ENCODE peak calls at places on chromosomes 16 and 17, in nine cellular contexts. One of them, this sample, is unnamed.

GRCh38 chr17:9942885-9943284 is 37.8 kb upstream of the RCVRN start:
- DNase-seq in hypothalamus: no peak
- DNase-seq in lower leg skin: no peak
- DNase-seq in cerebellum: no peak
- DNase-seq in activated CD8-positive, alpha-beta T cell treated with anti-CD3 and anti-CD28 coated beads, Interleukin-2, amount 10 ng/mL, durations not matched to agents 7 days and 5 days: no peak
- DNase-seq in neural crest cell: no peak
- DNase-seq in ACHN: no peak
- DNase-seq in NCI-H1105: no peak
- DNase-seq in activated T-helper 1 cell treated with anti-CD3 and anti-CD28 coated beads, Interleukin-12 subunit alpha, Interleukin-12 subunit beta, Interleukin-2, Interleukin-4 antibody, amounts not matched to agents 30 ng/mL and 10 ng/mL and 1 ng/mL, durations not matched to agents 14 hours and 24 hours and 36 hours: no peak
- DNase-seq in this sample: no peak

GRCh38 chr17:57086069-57086930 is 1.3 kb downstream of the AKAP1 start:
- DNase-seq in hypothalamus: no peak
- DNase-seq in lower leg skin: peak
- DNase-seq in cerebellum: no peak
- DNase-seq in activated CD8-positive, alpha-beta T cell treated with anti-CD3 and anti-CD28 coated beads, Interleukin-2, amount 10 ng/mL, durations not matched to agents 7 days and 5 days: peak
- DNase-seq in neural crest cell: peak
- DNase-seq in ACHN: peak
- DNase-seq in NCI-H1105: peak
- DNase-seq in activated T-helper 1 cell treated with anti-CD3 and anti-CD28 coated beads, Interleukin-12 subunit alpha, Interleukin-12 subunit beta, Interleukin-2, Interleukin-4 antibody, amounts not matched to agents 30 ng/mL and 10 ng/mL and 1 ng/mL, durations not matched to agents 14 hours and 24 hours and 36 hours: peak
- DNase-seq in this sample: peak

GRCh38 chr17:34670618-34671017 is 91.2 kb downstream of the TMEM132E start:
- DNase-seq in hypothalamus: no peak
- DNase-seq in lower leg skin: no peak
- DNase-seq in cerebellum: no peak
- DNase-seq in activated CD8-positive, alpha-beta T cell treated with anti-CD3 and anti-CD28 coated beads, Interleukin-2, amount 10 ng/mL, durations not matched to agents 7 days and 5 days: no peak
- DNase-seq in neural crest cell: no peak
- DNase-seq in ACHN: no peak
- DNase-seq in NCI-H1105: no peak
- DNase-seq in activated T-helper 1 cell treated with anti-CD3 and anti-CD28 coated beads, Interleukin-12 subunit alpha, Interleukin-12 subunit beta, Interleukin-2, Interleukin-4 antibody, amounts not matched to agents 30 ng/mL and 10 ng/mL and 1 ng/mL, durations not matched to agents 14 hours and 24 hours and 36 hours: no peak
- DNase-seq in this sample: no peak

GRCh38 chr16:63080736-63081135 is 1044.5 kb upstream of the CDH8 start:
- DNase-seq in hypothalamus: no peak
- DNase-seq in lower leg skin: no peak
- DNase-seq in cerebellum: no peak
- DNase-seq in activated CD8-positive, alpha-beta T cell treated with anti-CD3 and anti-CD28 coated beads, Interleukin-2, amount 10 ng/mL, durations not matched to agents 7 days and 5 days: no peak
- DNase-seq in neural crest cell: no peak
- DNase-seq in ACHN: no peak
- DNase-seq in NCI-H1105: no peak
- DNase-seq in activated T-helper 1 cell treated with anti-CD3 and anti-CD28 coated beads, Interleukin-12 subunit alpha, Interleukin-12 subunit beta, Interleukin-2, Interleukin-4 antibody, amounts not matched to agents 30 ng/mL and 10 ng/mL and 1 ng/mL, durations not matched to agents 14 hours and 24 hours and 36 hours: no peak
- DNase-seq in this sample: no peak

GRCh38 chr16:57645691-57646387 is 17.4 kb downstream of the ADGRG1 start:
- DNase-seq in hypothalamus: no peak
- DNase-seq in lower leg skin: no peak
- DNase-seq in cerebellum: no peak
- DNase-seq in activated CD8-positive, alpha-beta T cell treated with anti-CD3 and anti-CD28 coated beads, Interleukin-2, amount 10 ng/mL, durations not matched to agents 7 days and 5 days: no peak
- DNase-seq in neural crest cell: no peak
- DNase-seq in ACHN: peak
- DNase-seq in NCI-H1105: no peak
- DNase-seq in activated T-helper 1 cell treated with anti-CD3 and anti-CD28 coated beads, Interleukin-12 subunit alpha, Interleukin-12 subunit beta, Interleukin-2, Interleukin-4 antibody, amounts not matched to agents 30 ng/mL and 10 ng/mL and 1 ng/mL, durations not matched to agents 14 hours and 24 hours and 36 hours: no peak
- DNase-seq in this sample: no peak

GRCh38 chr17:67245694-67246397 is 850 bp upstream of the HELZ start:
- DNase-seq in hypothalamus: no peak
- DNase-seq in lower leg skin: no peak
- DNase-seq in cerebellum: no peak
- DNase-seq in activated CD8-positive, alpha-beta T cell treated with anti-CD3 and anti-CD28 coated beads, Interleukin-2, amount 10 ng/mL, durations not matched to agents 7 days and 5 days: peak
- DNase-seq in neural crest cell: peak
- DNase-seq in ACHN: peak
- DNase-seq in NCI-H1105: peak
- DNase-seq in activated T-helper 1 cell treated with anti-CD3 and anti-CD28 coated beads, Interleukin-12 subunit alpha, Interleukin-12 subunit beta, Interleukin-2, Interleukin-4 antibody, amounts not matched to agents 30 ng/mL and 10 ng/mL and 1 ng/mL, durations not matched to agents 14 hours and 24 hours and 36 hours: peak
- DNase-seq in this sample: no peak

GRCh38 chr17:34782271-34782670 is 179.0 kb downstream of the CCT6B start:
- DNase-seq in hypothalamus: no peak
- DNase-seq in lower leg skin: no peak
- DNase-seq in cerebellum: no peak
- DNase-seq in activated CD8-positive, alpha-beta T cell treated with anti-CD3 and anti-CD28 coated beads, Interleukin-2, amount 10 ng/mL, durations not matched to agents 7 days and 5 days: no peak
- DNase-seq in neural crest cell: no peak
- DNase-seq in ACHN: no peak
- DNase-seq in NCI-H1105: no peak
- DNase-seq in activated T-helper 1 cell treated with anti-CD3 and anti-CD28 coated beads, Interleukin-12 subunit alpha, Interleukin-12 subunit beta, Interleukin-2, Interleukin-4 antibody, amounts not matched to agents 30 ng/mL and 10 ng/mL and 1 ng/mL, durations not matched to agents 14 hours and 24 hours and 36 hours: no peak
- DNase-seq in this sample: no peak

GRCh38 chr17:19979917-19980770 is 2.5 kb upstream of the AKAP10 start:
- DNase-seq in hypothalamus: no peak
- DNase-seq in lower leg skin: no peak
- DNase-seq in cerebellum: no peak
- DNase-seq in activated CD8-positive, alpha-beta T cell treated with anti-CD3 and anti-CD28 coated beads, Interleukin-2, amount 10 ng/mL, durations not matched to agents 7 days and 5 days: no peak
- DNase-seq in neural crest cell: no peak
- DNase-seq in ACHN: no peak
- DNase-seq in NCI-H1105: no peak
- DNase-seq in activated T-helper 1 cell treated with anti-CD3 and anti-CD28 coated beads, Interleukin-12 subunit alpha, Interleukin-12 subunit beta, Interleukin-2, Interleukin-4 antibody, amounts not matched to agents 30 ng/mL and 10 ng/mL and 1 ng/mL, durations not matched to agents 14 hours and 24 hours and 36 hours: no peak
- DNase-seq in this sample: peak

GRCh38 chr16:57502048-57502775 is 15.9 kb upstream of the DOK4 start:
- DNase-seq in hypothalamus: no peak
- DNase-seq in lower leg skin: no peak
- DNase-seq in cerebellum: no peak
- DNase-seq in activated CD8-positive, alpha-beta T cell treated with anti-CD3 and anti-CD28 coated beads, Interleukin-2, amount 10 ng/mL, durations not matched to agents 7 days and 5 days: no peak
- DNase-seq in neural crest cell: no peak
- DNase-seq in ACHN: no peak
- DNase-seq in NCI-H1105: no peak
- DNase-seq in activated T-helper 1 cell treated with anti-CD3 and anti-CD28 coated beads, Interleukin-12 subunit alpha, Interleukin-12 subunit beta, Interleukin-2, Interleukin-4 antibody, amounts not matched to agents 30 ng/mL and 10 ng/mL and 1 ng/mL, durations not matched to agents 14 hours and 24 hours and 36 hours: no peak
- DNase-seq in this sample: no peak

GRCh38 chr17:49730078-49730786 is 22.5 kb upstream of the SLC35B1 start:
- DNase-seq in hypothalamus: peak
- DNase-seq in lower leg skin: peak
- DNase-seq in cerebellum: peak
- DNase-seq in activated CD8-positive, alpha-beta T cell treated with anti-CD3 and anti-CD28 coated beads, Interleukin-2, amount 10 ng/mL, durations not matched to agents 7 days and 5 days: no peak
- DNase-seq in neural crest cell: no peak
- DNase-seq in ACHN: no peak
- DNase-seq in NCI-H1105: no peak
- DNase-seq in activated T-helper 1 cell treated with anti-CD3 and anti-CD28 coated beads, Interleukin-12 subunit alpha, Interleukin-12 subunit beta, Interleukin-2, Interleukin-4 antibody, amounts not matched to agents 30 ng/mL and 10 ng/mL and 1 ng/mL, durations not matched to agents 14 hours and 24 hours and 36 hours: no peak
- DNase-seq in this sample: peak

GRCh38 chr16:54397190-54397835 is 110.7 kb upstream of the IRX3 start:
- DNase-seq in hypothalamus: no peak
- DNase-seq in lower leg skin: no peak
- DNase-seq in cerebellum: no peak
- DNase-seq in activated CD8-positive, alpha-beta T cell treated with anti-CD3 and anti-CD28 coated beads, Interleukin-2, amount 10 ng/mL, durations not matched to agents 7 days and 5 days: no peak
- DNase-seq in neural crest cell: no peak
- DNase-seq in ACHN: no peak
- DNase-seq in NCI-H1105: no peak
- DNase-seq in activated T-helper 1 cell treated with anti-CD3 and anti-CD28 coated beads, Interleukin-12 subunit alpha, Interleukin-12 subunit beta, Interleukin-2, Interleukin-4 antibody, amounts not matched to agents 30 ng/mL and 10 ng/mL and 1 ng/mL, durations not matched to agents 14 hours and 24 hours and 36 hours: no peak
- DNase-seq in this sample: no peak

GRCh38 chr16:22120440-22120839 is 28.1 kb downstream of the VWA3A start:
- DNase-seq in hypothalamus: no peak
- DNase-seq in lower leg skin: no peak
- DNase-seq in cerebellum: no peak
- DNase-seq in activated CD8-positive, alpha-beta T cell treated with anti-CD3 and anti-CD28 coated beads, Interleukin-2, amount 10 ng/mL, durations not matched to agents 7 days and 5 days: no peak
- DNase-seq in neural crest cell: no peak
- DNase-seq in ACHN: no peak
- DNase-seq in NCI-H1105: no peak
- DNase-seq in activated T-helper 1 cell treated with anti-CD3 and anti-CD28 coated beads, Interleukin-12 subunit alpha, Interleukin-12 subunit beta, Interleukin-2, Interleukin-4 antibody, amounts not matched to agents 30 ng/mL and 10 ng/mL and 1 ng/mL, durations not matched to agents 14 hours and 24 hours and 36 hours: no peak
- DNase-seq in this sample: no peak

GRCh38 chr17:73834684-73835343 is 190.6 kb upstream of the SDK2 start:
- DNase-seq in hypothalamus: no peak
- DNase-seq in lower leg skin: no peak
- DNase-seq in cerebellum: no peak
- DNase-seq in activated CD8-positive, alpha-beta T cell treated with anti-CD3 and anti-CD28 coated beads, Interleukin-2, amount 10 ng/mL, durations not matched to agents 7 days and 5 days: no peak
- DNase-seq in neural crest cell: no peak
- DNase-seq in ACHN: no peak
- DNase-seq in NCI-H1105: no peak
- DNase-seq in activated T-helper 1 cell treated with anti-CD3 and anti-CD28 coated beads, Interleukin-12 subunit alpha, Interleukin-12 subunit beta, Interleukin-2, Interleukin-4 antibody, amounts not matched to agents 30 ng/mL and 10 ng/mL and 1 ng/mL, durations not matched to agents 14 hours and 24 hours and 36 hours: no peak
- DNase-seq in this sample: no peak

GRCh38 chr16:9797306-9797705 is 384.9 kb downstream of the GRIN2A start:
- DNase-seq in hypothalamus: no peak
- DNase-seq in lower leg skin: no peak
- DNase-seq in cerebellum: peak
- DNase-seq in activated CD8-positive, alpha-beta T cell treated with anti-CD3 and anti-CD28 coated beads, Interleukin-2, amount 10 ng/mL, durations not matched to agents 7 days and 5 days: no peak
- DNase-seq in neural crest cell: no peak
- DNase-seq in ACHN: peak
- DNase-seq in NCI-H1105: no peak
- DNase-seq in activated T-helper 1 cell treated with anti-CD3 and anti-CD28 coated beads, Interleukin-12 subunit alpha, Interleukin-12 subunit beta, Interleukin-2, Interleukin-4 antibody, amounts not matched to agents 30 ng/mL and 10 ng/mL and 1 ng/mL, durations not matched to agents 14 hours and 24 hours and 36 hours: no peak
- DNase-seq in this sample: no peak

GRCh38 chr16:10536814-10537389 is 43.5 kb downstream of the EMP2 start:
- DNase-seq in hypothalamus: no peak
- DNase-seq in lower leg skin: no peak
- DNase-seq in cerebellum: no peak
- DNase-seq in activated CD8-positive, alpha-beta T cell treated with anti-CD3 and anti-CD28 coated beads, Interleukin-2, amount 10 ng/mL, durations not matched to agents 7 days and 5 days: no peak
- DNase-seq in neural crest cell: no peak
- DNase-seq in ACHN: no peak
- DNase-seq in NCI-H1105: no peak
- DNase-seq in activated T-helper 1 cell treated with anti-CD3 and anti-CD28 coated beads, Interleukin-12 subunit alpha, Interleukin-12 subunit beta, Interleukin-2, Interleukin-4 antibody, amounts not matched to agents 30 ng/mL and 10 ng/mL and 1 ng/mL, durations not matched to agents 14 hours and 24 hours and 36 hours: no peak
- DNase-seq in this sample: no peak

GRCh38 chr16:27344707-27345106 is 30.9 kb downstream of the IL4R start:
- DNase-seq in hypothalamus: no peak
- DNase-seq in lower leg skin: no peak
- DNase-seq in cerebellum: no peak
- DNase-seq in activated CD8-positive, alpha-beta T cell treated with anti-CD3 and anti-CD28 coated beads, Interleukin-2, amount 10 ng/mL, durations not matched to agents 7 days and 5 days: no peak
- DNase-seq in neural crest cell: no peak
- DNase-seq in ACHN: no peak
- DNase-seq in NCI-H1105: no peak
- DNase-seq in activated T-helper 1 cell treated with anti-CD3 and anti-CD28 coated beads, Interleukin-12 subunit alpha, Interleukin-12 subunit beta, Interleukin-2, Interleukin-4 antibody, amounts not matched to agents 30 ng/mL and 10 ng/mL and 1 ng/mL, durations not matched to agents 14 hours and 24 hours and 36 hours: no peak
- DNase-seq in this sample: no peak

GRCh38 chr16:63890072-63890471 is 1231.8 kb downstream of the CDH11 start:
- DNase-seq in hypothalamus: no peak
- DNase-seq in lower leg skin: peak
- DNase-seq in cerebellum: peak
- DNase-seq in activated CD8-positive, alpha-beta T cell treated with anti-CD3 and anti-CD28 coated beads, Interleukin-2, amount 10 ng/mL, durations not matched to agents 7 days and 5 days: no peak
- DNase-seq in neural crest cell: no peak
- DNase-seq in ACHN: no peak
- DNase-seq in NCI-H1105: no peak
- DNase-seq in activated T-helper 1 cell treated with anti-CD3 and anti-CD28 coated beads, Interleukin-12 subunit alpha, Interleukin-12 subunit beta, Interleukin-2, Interleukin-4 antibody, amounts not matched to agents 30 ng/mL and 10 ng/mL and 1 ng/mL, durations not matched to agents 14 hours and 24 hours and 36 hours: no peak
- DNase-seq in this sample: peak

GRCh38 chr16:23148513-23149266 is 562 bp downstream of the USP31 start:
- DNase-seq in hypothalamus: peak
- DNase-seq in lower leg skin: peak
- DNase-seq in cerebellum: peak
- DNase-seq in activated CD8-positive, alpha-beta T cell treated with anti-CD3 and anti-CD28 coated beads, Interleukin-2, amount 10 ng/mL, durations not matched to agents 7 days and 5 days: peak
- DNase-seq in neural crest cell: peak
- DNase-seq in ACHN: peak
- DNase-seq in NCI-H1105: peak
- DNase-seq in activated T-helper 1 cell treated with anti-CD3 and anti-CD28 coated beads, Interleukin-12 subunit alpha, Interleukin-12 subunit beta, Interleukin-2, Interleukin-4 antibody, amounts not matched to agents 30 ng/mL and 10 ng/mL and 1 ng/mL, durations not matched to agents 14 hours and 24 hours and 36 hours: peak
- DNase-seq in this sample: peak

GRCh38 chr17:49515196-49515770 is 20.2 kb downstream of the NGFR start:
- DNase-seq in hypothalamus: peak
- DNase-seq in lower leg skin: peak
- DNase-seq in cerebellum: peak
- DNase-seq in activated CD8-positive, alpha-beta T cell treated with anti-CD3 and anti-CD28 coated beads, Interleukin-2, amount 10 ng/mL, durations not matched to agents 7 days and 5 days: no peak
- DNase-seq in neural crest cell: peak
- DNase-seq in ACHN: peak
- DNase-seq in NCI-H1105: no peak
- DNase-seq in activated T-helper 1 cell treated with anti-CD3 and anti-CD28 coated beads, Interleukin-12 subunit alpha, Interleukin-12 subunit beta, Interleukin-2, Interleukin-4 antibody, amounts not matched to agents 30 ng/mL and 10 ng/mL and 1 ng/mL, durations not matched to agents 14 hours and 24 hours and 36 hours: no peak
- DNase-seq in this sample: peak

GRCh38 chr17:3007651-3008121 is 55.7 kb downstream of the OR1D5 start:
- DNase-seq in hypothalamus: no peak
- DNase-seq in lower leg skin: no peak
- DNase-seq in cerebellum: no peak
- DNase-seq in activated CD8-positive, alpha-beta T cell treated with anti-CD3 and anti-CD28 coated beads, Interleukin-2, amount 10 ng/mL, durations not matched to agents 7 days and 5 days: no peak
- DNase-seq in neural crest cell: no peak
- DNase-seq in ACHN: no peak
- DNase-seq in NCI-H1105: no peak
- DNase-seq in activated T-helper 1 cell treated with anti-CD3 and anti-CD28 coated beads, Interleukin-12 subunit alpha, Interleukin-12 subunit beta, Interleukin-2, Interleukin-4 antibody, amounts not matched to agents 30 ng/mL and 10 ng/mL and 1 ng/mL, durations not matched to agents 14 hours and 24 hours and 36 hours: no peak
- DNase-seq in this sample: no peak

GRCh38 chr17:42023524-42024349 is 3.8 kb downstream of the NKIRAS2 start:
- DNase-seq in hypothalamus: no peak
- DNase-seq in lower leg skin: peak
- DNase-seq in cerebellum: no peak
- DNase-seq in activated CD8-positive, alpha-beta T cell treated with anti-CD3 and anti-CD28 coated beads, Interleukin-2, amount 10 ng/mL, durations not matched to agents 7 days and 5 days: no peak
- DNase-seq in neural crest cell: no peak
- DNase-seq in ACHN: no peak
- DNase-seq in NCI-H1105: no peak
- DNase-seq in activated T-helper 1 cell treated with anti-CD3 and anti-CD28 coated beads, Interleukin-12 subunit alpha, Interleukin-12 subunit beta, Interleukin-2, Interleukin-4 antibody, amounts not matched to agents 30 ng/mL and 10 ng/mL and 1 ng/mL, durations not matched to agents 14 hours and 24 hours and 36 hours: no peak
- DNase-seq in this sample: peak

GRCh38 chr17:72336804-72337070 is 215.9 kb downstream of the SOX9 start:
- DNase-seq in hypothalamus: no peak
- DNase-seq in lower leg skin: no peak
- DNase-seq in cerebellum: no peak
- DNase-seq in activated CD8-positive, alpha-beta T cell treated with anti-CD3 and anti-CD28 coated beads, Interleukin-2, amount 10 ng/mL, durations not matched to agents 7 days and 5 days: no peak
- DNase-seq in neural crest cell: no peak
- DNase-seq in ACHN: no peak
- DNase-seq in NCI-H1105: no peak
- DNase-seq in activated T-helper 1 cell treated with anti-CD3 and anti-CD28 coated beads, Interleukin-12 subunit alpha, Interleukin-12 subunit beta, Interleukin-2, Interleukin-4 antibody, amounts not matched to agents 30 ng/mL and 10 ng/mL and 1 ng/mL, durations not matched to agents 14 hours and 24 hours and 36 hours: no peak
- DNase-seq in this sample: no peak

GRCh38 chr17:4032738-4033137 is 68.5 kb upstream of the ATP2A3 start:
- DNase-seq in hypothalamus: no peak
- DNase-seq in lower leg skin: no peak
- DNase-seq in cerebellum: no peak
- DNase-seq in activated CD8-positive, alpha-beta T cell treated with anti-CD3 and anti-CD28 coated beads, Interleukin-2, amount 10 ng/mL, durations not matched to agents 7 days and 5 days: no peak
- DNase-seq in neural crest cell: no peak
- DNase-seq in ACHN: no peak
- DNase-seq in NCI-H1105: no peak
- DNase-seq in activated T-helper 1 cell treated with anti-CD3 and anti-CD28 coated beads, Interleukin-12 subunit alpha, Interleukin-12 subunit beta, Interleukin-2, Interleukin-4 antibody, amounts not matched to agents 30 ng/mL and 10 ng/mL and 1 ng/mL, durations not matched to agents 14 hours and 24 hours and 36 hours: no peak
- DNase-seq in this sample: no peak

GRCh38 chr17:57488856-57489255 is 232.5 kb downstream of the MSI2 start:
- DNase-seq in hypothalamus: no peak
- DNase-seq in lower leg skin: no peak
- DNase-seq in cerebellum: no peak
- DNase-seq in activated CD8-positive, alpha-beta T cell treated with anti-CD3 and anti-CD28 coated beads, Interleukin-2, amount 10 ng/mL, durations not matched to agents 7 days and 5 days: no peak
- DNase-seq in neural crest cell: no peak
- DNase-seq in ACHN: no peak
- DNase-seq in NCI-H1105: no peak
- DNase-seq in activated T-helper 1 cell treated with anti-CD3 and anti-CD28 coated beads, Interleukin-12 subunit alpha, Interleukin-12 subunit beta, Interleukin-2, Interleukin-4 antibody, amounts not matched to agents 30 ng/mL and 10 ng/mL and 1 ng/mL, durations not matched to agents 14 hours and 24 hours and 36 hours: no peak
- DNase-seq in this sample: no peak

GRCh38 chr16:78227855-78228254 is 128.4 kb downstream of the WWOX start:
- DNase-seq in hypothalamus: no peak
- DNase-seq in lower leg skin: no peak
- DNase-seq in cerebellum: peak
- DNase-seq in activated CD8-positive, alpha-beta T cell treated with anti-CD3 and anti-CD28 coated beads, Interleukin-2, amount 10 ng/mL, durations not matched to agents 7 days and 5 days: no peak
- DNase-seq in neural crest cell: no peak
- DNase-seq in ACHN: peak
- DNase-seq in NCI-H1105: no peak
- DNase-seq in activated T-helper 1 cell treated with anti-CD3 and anti-CD28 coated beads, Interleukin-12 subunit alpha, Interleukin-12 subunit beta, Interleukin-2, Interleukin-4 antibody, amounts not matched to agents 30 ng/mL and 10 ng/mL and 1 ng/mL, durations not matched to agents 14 hours and 24 hours and 36 hours: no peak
- DNase-seq in this sample: peak

GRCh38 chr17:39863918-39864746 is at the start of gene IKZF3:
- DNase-seq in hypothalamus: no peak
- DNase-seq in lower leg skin: peak
- DNase-seq in cerebellum: no peak
- DNase-seq in activated CD8-positive, alpha-beta T cell treated with anti-CD3 and anti-CD28 coated beads, Interleukin-2, amount 10 ng/mL, durations not matched to agents 7 days and 5 days: peak
- DNase-seq in neural crest cell: peak
- DNase-seq in ACHN: peak
- DNase-seq in NCI-H1105: no peak
- DNase-seq in activated T-helper 1 cell treated with anti-CD3 and anti-CD28 coated beads, Interleukin-12 subunit alpha, Interleukin-12 subunit beta, Interleukin-2, Interleukin-4 antibody, amounts not matched to agents 30 ng/mL and 10 ng/mL and 1 ng/mL, durations not matched to agents 14 hours and 24 hours and 36 hours: peak
- DNase-seq in this sample: no peak

GRCh38 chr16:58031016-58031800 is 5.7 kb downstream of the MMP15 start:
- DNase-seq in hypothalamus: no peak
- DNase-seq in lower leg skin: no peak
- DNase-seq in cerebellum: no peak
- DNase-seq in activated CD8-positive, alpha-beta T cell treated with anti-CD3 and anti-CD28 coated beads, Interleukin-2, amount 10 ng/mL, durations not matched to agents 7 days and 5 days: no peak
- DNase-seq in neural crest cell: no peak
- DNase-seq in ACHN: no peak
- DNase-seq in NCI-H1105: no peak
- DNase-seq in activated T-helper 1 cell treated with anti-CD3 and anti-CD28 coated beads, Interleukin-12 subunit alpha, Interleukin-12 subunit beta, Interleukin-2, Interleukin-4 antibody, amounts not matched to agents 30 ng/mL and 10 ng/mL and 1 ng/mL, durations not matched to agents 14 hours and 24 hours and 36 hours: no peak
- DNase-seq in this sample: no peak

GRCh38 chr16:89274561-89275283 is 57.2 kb downstream of the ZNF778 start:
- DNase-seq in hypothalamus: no peak
- DNase-seq in lower leg skin: no peak
- DNase-seq in cerebellum: no peak
- DNase-seq in activated CD8-positive, alpha-beta T cell treated with anti-CD3 and anti-CD28 coated beads, Interleukin-2, amount 10 ng/mL, durations not matched to agents 7 days and 5 days: no peak
- DNase-seq in neural crest cell: no peak
- DNase-seq in ACHN: no peak
- DNase-seq in NCI-H1105: no peak
- DNase-seq in activated T-helper 1 cell treated with anti-CD3 and anti-CD28 coated beads, Interleukin-12 subunit alpha, Interleukin-12 subunit beta, Interleukin-2, Interleukin-4 antibody, amounts not matched to agents 30 ng/mL and 10 ng/mL and 1 ng/mL, durations not matched to agents 14 hours and 24 hours and 36 hours: no peak
- DNase-seq in this sample: no peak

GRCh38 chr17:12727881-12728280 is 61.4 kb upstream of the ARHGAP44 start:
- DNase-seq in hypothalamus: no peak
- DNase-seq in lower leg skin: no peak
- DNase-seq in cerebellum: no peak
- DNase-seq in activated CD8-positive, alpha-beta T cell treated with anti-CD3 and anti-CD28 coated beads, Interleukin-2, amount 10 ng/mL, durations not matched to agents 7 days and 5 days: no peak
- DNase-seq in neural crest cell: no peak
- DNase-seq in ACHN: no peak
- DNase-seq in NCI-H1105: no peak
- DNase-seq in activated T-helper 1 cell treated with anti-CD3 and anti-CD28 coated beads, Interleukin-12 subunit alpha, Interleukin-12 subunit beta, Interleukin-2, Interleukin-4 antibody, amounts not matched to agents 30 ng/mL and 10 ng/mL and 1 ng/mL, durations not matched to agents 14 hours and 24 hours and 36 hours: no peak
- DNase-seq in this sample: no peak

GRCh38 chr17:64983708-64984107 is 64.4 kb upstream of the LRRC37A3 start:
- DNase-seq in hypothalamus: no peak
- DNase-seq in lower leg skin: no peak
- DNase-seq in cerebellum: no peak
- DNase-seq in activated CD8-positive, alpha-beta T cell treated with anti-CD3 and anti-CD28 coated beads, Interleukin-2, amount 10 ng/mL, durations not matched to agents 7 days and 5 days: no peak
- DNase-seq in neural crest cell: no peak
- DNase-seq in ACHN: no peak
- DNase-seq in NCI-H1105: no peak
- DNase-seq in activated T-helper 1 cell treated with anti-CD3 and anti-CD28 coated beads, Interleukin-12 subunit alpha, Interleukin-12 subunit beta, Interleukin-2, Interleukin-4 antibody, amounts not matched to agents 30 ng/mL and 10 ng/mL and 1 ng/mL, durations not matched to agents 14 hours and 24 hours and 36 hours: no peak
- DNase-seq in this sample: no peak

GRCh38 chr16:81329947-81330346 is 15.2 kb downstream of the GAN start:
- DNase-seq in hypothalamus: no peak
- DNase-seq in lower leg skin: no peak
- DNase-seq in cerebellum: no peak
- DNase-seq in activated CD8-positive, alpha-beta T cell treated with anti-CD3 and anti-CD28 coated beads, Interleukin-2, amount 10 ng/mL, durations not matched to agents 7 days and 5 days: no peak
- DNase-seq in neural crest cell: no peak
- DNase-seq in ACHN: no peak
- DNase-seq in NCI-H1105: no peak
- DNase-seq in activated T-helper 1 cell treated with anti-CD3 and anti-CD28 coated beads, Interleukin-12 subunit alpha, Interleukin-12 subunit beta, Interleukin-2, Interleukin-4 antibody, amounts not matched to agents 30 ng/mL and 10 ng/mL and 1 ng/mL, durations not matched to agents 14 hours and 24 hours and 36 hours: no peak
- DNase-seq in this sample: no peak